ENCODE peak calls at places on chromosomes 7 and 10, in ten cellular contexts. P is HFF-Myc; S is RPMI8226; V is stimulated activated naive CD4-positive, alpha-beta T cell; N is pancreas; Y is NCI-H345; C is M059J; J is activated T-helper 1 cell treated with Interleukin-2 at 50 U/mL for 16 hours; T is naive B cell; X is GM10248. D is an unnamed sample.

GRCh38 chr10:114115661-114116060 is 58.3 kb downstream of the CCDC186 start:
- DNase-seq in V (no peak), P (no peak), T (no peak), X (no peak), C (no peak), N (no peak), S (no peak), J (no peak), Y (peak), D (no peak)

GRCh38 chr10:50501478-50501877 is 122.3 kb downstream of the SGMS1 start:
- DNase-seq in Y (no peak), V (no peak), J (no peak), P (no peak), S (no peak), X (no peak), C (peak), N (no peak), T (no peak), D (no peak)

GRCh38 chr7:79692015-79692414 is 238.5 kb upstream of the MAGI2 start:
- DNase-seq in N (no peak), T (no peak), P (no peak), V (no peak), C (peak), J (no peak), S (no peak), Y (no peak), X (no peak), D (no peak)

GRCh38 chr7:77727936-77728701 is 31.9 kb downstream of the RSBN1L start:
- DNase-seq in P (peak), V (peak), T (no peak), N (no peak), S (no peak), X (no peak), C (peak), Y (peak), J (no peak), D (no peak)

GRCh38 chr7:103076767-103077166 is 1.8 kb downstream of the ARMC10 start:
- DNase-seq in P (no peak), X (no peak), J (no peak), T (no peak), S (no peak), V (no peak), C (no peak), Y (no peak), N (no peak), D (no peak)

GRCh38 chr7:132857031-132857430 is 224.9 kb downstream of the CHCHD3 start:
- DNase-seq in T (no peak), N (no peak), C (no peak), J (no peak), P (no peak), V (no peak), Y (no peak), S (no peak), X (no peak), D (no peak)

GRCh38 chr7:12436896-12437535 is 33.4 kb upstream of the VWDE start:
- DNase-seq in S (peak), X (no peak), J (no peak), T (no peak), P (no peak), Y (peak), N (no peak), C (peak), V (no peak), D (no peak)

GRCh38 chr10:114694735-114695134 is 36.7 kb upstream of the ABLIM1 start:
- DNase-seq in J (no peak), X (peak), T (no peak), C (no peak), P (no peak), V (no peak), S (no peak), N (peak), Y (peak), D (no peak)

GRCh38 chr7:117034851-117035462 is 81.7 kb downstream of the ST7 start:
- DNase-seq in Y (peak), X (no peak), N (no peak), J (no peak), P (no peak), C (no peak), V (no peak), T (no peak), S (no peak), D (no peak)

GRCh38 chr10:17025444-17026295 is 103.9 kb downstream of the CUBN start:
- DNase-seq in J (peak), N (no peak), Y (no peak), S (no peak), V (no peak), P (peak), X (no peak), C (peak), T (no peak), D (peak)

D was measured in left colon.